ENCODE peak calls at places on chromosomes 3 and 15, in seven cellular contexts. One of them, this sample, is unnamed.

GRCh38 chr3:44114142-44114541 is 127.5 kb upstream of the TOPAZ1 start:
- DNase-seq in iPS-NIHi11: peak
- DNase-seq in activated CD4-positive, alpha-beta T cell treated with anti-CD3 and anti-CD28 coated beads, Interleukin-2, amount 50 U/mL, for 24 hours: peak
- DNase-seq in left ventricle myocardium inferior: peak
- DNase-seq in SW480: no peak
- DNase-seq in type B pancreatic cell: no peak
- DNase-seq in endothelial cell: peak
- DNase-seq in this sample: no peak

GRCh38 chr3:41974223-41974622 is 12.3 kb upstream of the ULK4 start:
- DNase-seq in iPS-NIHi11: no peak
- DNase-seq in activated CD4-positive, alpha-beta T cell treated with anti-CD3 and anti-CD28 coated beads, Interleukin-2, amount 50 U/mL, for 24 hours: no peak
- DNase-seq in left ventricle myocardium inferior: no peak
- DNase-seq in SW480: no peak
- DNase-seq in type B pancreatic cell: no peak
- DNase-seq in endothelial cell: no peak
- DNase-seq in this sample: no peak

GRCh38 chr15:59255647-59256380 is 49.2 kb downstream of the LDHAL6B start:
- DNase-seq in iPS-NIHi11: no peak
- DNase-seq in activated CD4-positive, alpha-beta T cell treated with anti-CD3 and anti-CD28 coated beads, Interleukin-2, amount 50 U/mL, for 24 hours: peak
- DNase-seq in left ventricle myocardium inferior: no peak
- DNase-seq in SW480: peak
- DNase-seq in type B pancreatic cell: no peak
- DNase-seq in endothelial cell: no peak
- DNase-seq in this sample: no peak

GRCh38 chr3:14467723-14468620 is 65.6 kb downstream of the SLC6A6 start:
- DNase-seq in iPS-NIHi11: peak
- DNase-seq in activated CD4-positive, alpha-beta T cell treated with anti-CD3 and anti-CD28 coated beads, Interleukin-2, amount 50 U/mL, for 24 hours: peak
- DNase-seq in left ventricle myocardium inferior: no peak
- DNase-seq in SW480: peak
- DNase-seq in type B pancreatic cell: no peak
- DNase-seq in endothelial cell: peak
- DNase-seq in this sample: no peak

GRCh38 chr3:193843447-193844301 is 250.7 kb downstream of the OPA1 start:
- DNase-seq in iPS-NIHi11: no peak
- DNase-seq in activated CD4-positive, alpha-beta T cell treated with anti-CD3 and anti-CD28 coated beads, Interleukin-2, amount 50 U/mL, for 24 hours: no peak
- DNase-seq in left ventricle myocardium inferior: no peak
- DNase-seq in SW480: no peak
- DNase-seq in type B pancreatic cell: no peak
- DNase-seq in endothelial cell: no peak
- DNase-seq in this sample: no peak

GRCh38 chr3:10492351-10493201 is 12.8 kb downstream of the ATP2B2 start:
- DNase-seq in iPS-NIHi11: no peak
- DNase-seq in activated CD4-positive, alpha-beta T cell treated with anti-CD3 and anti-CD28 coated beads, Interleukin-2, amount 50 U/mL, for 24 hours: no peak
- DNase-seq in left ventricle myocardium inferior: no peak
- DNase-seq in SW480: no peak
- DNase-seq in type B pancreatic cell: no peak
- DNase-seq in endothelial cell: no peak
- DNase-seq in this sample: no peak

GRCh38 chr3:157073810-157074209 is 86.1 kb downstream of the CCNL1 start:
- DNase-seq in iPS-NIHi11: no peak
- DNase-seq in activated CD4-positive, alpha-beta T cell treated with anti-CD3 and anti-CD28 coated beads, Interleukin-2, amount 50 U/mL, for 24 hours: no peak
- DNase-seq in left ventricle myocardium inferior: no peak
- DNase-seq in SW480: peak
- DNase-seq in type B pancreatic cell: no peak
- DNase-seq in endothelial cell: no peak
- DNase-seq in this sample: peak

GRCh38 chr3:56885461-56885860 is 83.7 kb upstream of the ARHGEF3 start:
- DNase-seq in iPS-NIHi11: no peak
- DNase-seq in activated CD4-positive, alpha-beta T cell treated with anti-CD3 and anti-CD28 coated beads, Interleukin-2, amount 50 U/mL, for 24 hours: no peak
- DNase-seq in left ventricle myocardium inferior: no peak
- DNase-seq in SW480: no peak
- DNase-seq in type B pancreatic cell: no peak
- DNase-seq in endothelial cell: no peak
- DNase-seq in this sample: no peak

GRCh38 chr15:57696146-57696545 is 10.4 kb upstream of the POLR2M start:
- DNase-seq in iPS-NIHi11: no peak
- DNase-seq in activated CD4-positive, alpha-beta T cell treated with anti-CD3 and anti-CD28 coated beads, Interleukin-2, amount 50 U/mL, for 24 hours: no peak
- DNase-seq in left ventricle myocardium inferior: no peak
- DNase-seq in SW480: no peak
- DNase-seq in type B pancreatic cell: no peak
- DNase-seq in endothelial cell: peak
- DNase-seq in this sample: no peak

GRCh38 chr3:54443572-54444161 is 321.3 kb downstream of the CACNA2D3 start:
- DNase-seq in iPS-NIHi11: no peak
- DNase-seq in activated CD4-positive, alpha-beta T cell treated with anti-CD3 and anti-CD28 coated beads, Interleukin-2, amount 50 U/mL, for 24 hours: no peak
- DNase-seq in left ventricle myocardium inferior: peak
- DNase-seq in SW480: peak
- DNase-seq in type B pancreatic cell: no peak
- DNase-seq in endothelial cell: no peak
- DNase-seq in this sample: peak

GRCh38 chr3:158672293-158673176 is at the start of gene LXN:
- DNase-seq in iPS-NIHi11: peak
- DNase-seq in activated CD4-positive, alpha-beta T cell treated with anti-CD3 and anti-CD28 coated beads, Interleukin-2, amount 50 U/mL, for 24 hours: peak
- DNase-seq in left ventricle myocardium inferior: peak
- DNase-seq in SW480: no peak
- DNase-seq in type B pancreatic cell: peak
- DNase-seq in endothelial cell: peak
- DNase-seq in this sample: peak

GRCh38 chr15:87826119-87826730 is 430.3 kb downstream of the NTRK3 start:
- DNase-seq in iPS-NIHi11: peak
- DNase-seq in activated CD4-positive, alpha-beta T cell treated with anti-CD3 and anti-CD28 coated beads, Interleukin-2, amount 50 U/mL, for 24 hours: no peak
- DNase-seq in left ventricle myocardium inferior: no peak
- DNase-seq in SW480: no peak
- DNase-seq in type B pancreatic cell: no peak
- DNase-seq in endothelial cell: no peak
- DNase-seq in this sample: peak

GRCh38 chr15:98503970-98504369 is 144.4 kb upstream of the IGF1R start:
- DNase-seq in iPS-NIHi11: no peak
- DNase-seq in activated CD4-positive, alpha-beta T cell treated with anti-CD3 and anti-CD28 coated beads, Interleukin-2, amount 50 U/mL, for 24 hours: no peak
- DNase-seq in left ventricle myocardium inferior: no peak
- DNase-seq in SW480: no peak
- DNase-seq in type B pancreatic cell: no peak
- DNase-seq in endothelial cell: no peak
- DNase-seq in this sample: peak

GRCh38 chr15:40048155-40048792 is 9.3 kb upstream of the SRP14 start:
- DNase-seq in iPS-NIHi11: no peak
- DNase-seq in activated CD4-positive, alpha-beta T cell treated with anti-CD3 and anti-CD28 coated beads, Interleukin-2, amount 50 U/mL, for 24 hours: no peak
- DNase-seq in left ventricle myocardium inferior: no peak
- DNase-seq in SW480: no peak
- DNase-seq in type B pancreatic cell: no peak
- DNase-seq in endothelial cell: no peak
- DNase-seq in this sample: peak

GRCh38 chr3:64977308-64978100 is 289.7 kb upstream of the ADAMTS9 start:
- DNase-seq in iPS-NIHi11: no peak
- DNase-seq in activated CD4-positive, alpha-beta T cell treated with anti-CD3 and anti-CD28 coated beads, Interleukin-2, amount 50 U/mL, for 24 hours: no peak
- DNase-seq in left ventricle myocardium inferior: no peak
- DNase-seq in SW480: peak
- DNase-seq in type B pancreatic cell: no peak
- DNase-seq in endothelial cell: no peak
- DNase-seq in this sample: no peak

GRCh38 chr15:87219650-87220615 is 1036.6 kb downstream of the NTRK3 start:
- DNase-seq in iPS-NIHi11: no peak
- DNase-seq in activated CD4-positive, alpha-beta T cell treated with anti-CD3 and anti-CD28 coated beads, Interleukin-2, amount 50 U/mL, for 24 hours: no peak
- DNase-seq in left ventricle myocardium inferior: no peak
- DNase-seq in SW480: no peak
- DNase-seq in type B pancreatic cell: no peak
- DNase-seq in endothelial cell: no peak
- DNase-seq in this sample: peak

GRCh38 chr3:122911901-122912300 is 115.7 kb downstream of the SEMA5B start:
- DNase-seq in iPS-NIHi11: no peak
- DNase-seq in activated CD4-positive, alpha-beta T cell treated with anti-CD3 and anti-CD28 coated beads, Interleukin-2, amount 50 U/mL, for 24 hours: no peak
- DNase-seq in left ventricle myocardium inferior: no peak
- DNase-seq in SW480: no peak
- DNase-seq in type B pancreatic cell: no peak
- DNase-seq in endothelial cell: no peak
- DNase-seq in this sample: no peak

GRCh38 chr3:57007513-57008415 is 52.7 kb upstream of the SPATA12 start:
- DNase-seq in iPS-NIHi11: peak
- DNase-seq in activated CD4-positive, alpha-beta T cell treated with anti-CD3 and anti-CD28 coated beads, Interleukin-2, amount 50 U/mL, for 24 hours: no peak
- DNase-seq in left ventricle myocardium inferior: peak
- DNase-seq in SW480: peak
- DNase-seq in type B pancreatic cell: no peak
- DNase-seq in endothelial cell: no peak
- DNase-seq in this sample: peak

GRCh38 chr15:26017665-26018064 is 154.5 kb upstream of the ATP10A start:
- DNase-seq in iPS-NIHi11: no peak
- DNase-seq in activated CD4-positive, alpha-beta T cell treated with anti-CD3 and anti-CD28 coated beads, Interleukin-2, amount 50 U/mL, for 24 hours: no peak
- DNase-seq in left ventricle myocardium inferior: no peak
- DNase-seq in SW480: no peak
- DNase-seq in type B pancreatic cell: no peak
- DNase-seq in endothelial cell: no peak
- DNase-seq in this sample: peak

GRCh38 chr15:77983708-77984445 is 93.6 kb downstream of the TBC1D2B start:
- DNase-seq in iPS-NIHi11: no peak
- DNase-seq in activated CD4-positive, alpha-beta T cell treated with anti-CD3 and anti-CD28 coated beads, Interleukin-2, amount 50 U/mL, for 24 hours: no peak
- DNase-seq in left ventricle myocardium inferior: no peak
- DNase-seq in SW480: no peak
- DNase-seq in type B pancreatic cell: peak
- DNase-seq in endothelial cell: peak
- DNase-seq in this sample: no peak

GRCh38 chr15:56038015-56038414 is 44.6 kb upstream of the NEDD4 start:
- DNase-seq in iPS-NIHi11: no peak
- DNase-seq in activated CD4-positive, alpha-beta T cell treated with anti-CD3 and anti-CD28 coated beads, Interleukin-2, amount 50 U/mL, for 24 hours: peak
- DNase-seq in left ventricle myocardium inferior: no peak
- DNase-seq in SW480: no peak
- DNase-seq in type B pancreatic cell: no peak
- DNase-seq in endothelial cell: no peak
- DNase-seq in this sample: no peak

GRCh38 chr3:197520311-197521276 is 35.2 kb downstream of the BDH1 start:
- DNase-seq in iPS-NIHi11: peak
- DNase-seq in activated CD4-positive, alpha-beta T cell treated with anti-CD3 and anti-CD28 coated beads, Interleukin-2, amount 50 U/mL, for 24 hours: no peak
- DNase-seq in left ventricle myocardium inferior: no peak
- DNase-seq in SW480: peak
- DNase-seq in type B pancreatic cell: no peak
- DNase-seq in endothelial cell: no peak
- DNase-seq in this sample: no peak

GRCh38 chr3:12963869-12964712 is 109.1 kb downstream of the IQSEC1 start:
- DNase-seq in iPS-NIHi11: no peak
- DNase-seq in activated CD4-positive, alpha-beta T cell treated with anti-CD3 and anti-CD28 coated beads, Interleukin-2, amount 50 U/mL, for 24 hours: no peak
- DNase-seq in left ventricle myocardium inferior: no peak
- DNase-seq in SW480: no peak
- DNase-seq in type B pancreatic cell: no peak
- DNase-seq in endothelial cell: no peak
- DNase-seq in this sample: no peak

GRCh38 chr3:143510601-143511000 is 337.7 kb downstream of the SLC9A9 start:
- DNase-seq in iPS-NIHi11: no peak
- DNase-seq in activated CD4-positive, alpha-beta T cell treated with anti-CD3 and anti-CD28 coated beads, Interleukin-2, amount 50 U/mL, for 24 hours: no peak
- DNase-seq in left ventricle myocardium inferior: no peak
- DNase-seq in SW480: no peak
- DNase-seq in type B pancreatic cell: no peak
- DNase-seq in endothelial cell: no peak
- DNase-seq in this sample: no peak

GRCh38 chr15:47293763-47294162 is 423.5 kb upstream of the SEMA6D start:
- DNase-seq in iPS-NIHi11: no peak
- DNase-seq in activated CD4-positive, alpha-beta T cell treated with anti-CD3 and anti-CD28 coated beads, Interleukin-2, amount 50 U/mL, for 24 hours: no peak
- DNase-seq in left ventricle myocardium inferior: peak
- DNase-seq in SW480: no peak
- DNase-seq in type B pancreatic cell: no peak
- DNase-seq in endothelial cell: no peak
- DNase-seq in this sample: no peak

GRCh38 chr3:50714953-50715352 is 40.2 kb downstream of the DOCK3 start:
- DNase-seq in iPS-NIHi11: no peak
- DNase-seq in activated CD4-positive, alpha-beta T cell treated with anti-CD3 and anti-CD28 coated beads, Interleukin-2, amount 50 U/mL, for 24 hours: no peak
- DNase-seq in left ventricle myocardium inferior: no peak
- DNase-seq in SW480: no peak
- DNase-seq in type B pancreatic cell: no peak
- DNase-seq in endothelial cell: no peak
- DNase-seq in this sample: no peak

GRCh38 chr15:41822957-41823356 is 4.9 kb upstream of the JMJD7 start:
- DNase-seq in iPS-NIHi11: no peak
- DNase-seq in activated CD4-positive, alpha-beta T cell treated with anti-CD3 and anti-CD28 coated beads, Interleukin-2, amount 50 U/mL, for 24 hours: no peak
- DNase-seq in left ventricle myocardium inferior: no peak
- DNase-seq in SW480: no peak
- DNase-seq in type B pancreatic cell: no peak
- DNase-seq in endothelial cell: no peak
- DNase-seq in this sample: no peak

GRCh38 chr3:122265937-122266336 is 59.1 kb upstream of the CSTA start:
- DNase-seq in iPS-NIHi11: no peak
- DNase-seq in activated CD4-positive, alpha-beta T cell treated with anti-CD3 and anti-CD28 coated beads, Interleukin-2, amount 50 U/mL, for 24 hours: no peak
- DNase-seq in left ventricle myocardium inferior: no peak
- DNase-seq in SW480: no peak
- DNase-seq in type B pancreatic cell: no peak
- DNase-seq in endothelial cell: no peak
- DNase-seq in this sample: no peak

GRCh38 chr3:125125822-125126245 is 70.0 kb upstream of the HEG1 start:
- DNase-seq in iPS-NIHi11: no peak
- DNase-seq in activated CD4-positive, alpha-beta T cell treated with anti-CD3 and anti-CD28 coated beads, Interleukin-2, amount 50 U/mL, for 24 hours: no peak
- DNase-seq in left ventricle myocardium inferior: no peak
- DNase-seq in SW480: no peak
- DNase-seq in type B pancreatic cell: no peak
- DNase-seq in endothelial cell: no peak
- DNase-seq in this sample: no peak

GRCh38 chr3:99549220-99549619 is 89.2 kb upstream of the COL8A1 start:
- DNase-seq in iPS-NIHi11: no peak
- DNase-seq in activated CD4-positive, alpha-beta T cell treated with anti-CD3 and anti-CD28 coated beads, Interleukin-2, amount 50 U/mL, for 24 hours: no peak
- DNase-seq in left ventricle myocardium inferior: no peak
- DNase-seq in SW480: no peak
- DNase-seq in type B pancreatic cell: no peak
- DNase-seq in endothelial cell: no peak
- DNase-seq in this sample: no peak

GRCh38 chr15:67149859-67150824 is 84.7 kb downstream of the SMAD3 start:
- DNase-seq in iPS-NIHi11: peak
- DNase-seq in activated CD4-positive, alpha-beta T cell treated with anti-CD3 and anti-CD28 coated beads, Interleukin-2, amount 50 U/mL, for 24 hours: peak
- DNase-seq in left ventricle myocardium inferior: peak
- DNase-seq in SW480: peak
- DNase-seq in type B pancreatic cell: no peak
- DNase-seq in endothelial cell: peak
- DNase-seq in this sample: no peak

GRCh38 chr3:14430706-14431470 is 28.5 kb downstream of the SLC6A6 start:
- DNase-seq in iPS-NIHi11: no peak
- DNase-seq in activated CD4-positive, alpha-beta T cell treated with anti-CD3 and anti-CD28 coated beads, Interleukin-2, amount 50 U/mL, for 24 hours: no peak
- DNase-seq in left ventricle myocardium inferior: no peak
- DNase-seq in SW480: no peak
- DNase-seq in type B pancreatic cell: no peak
- DNase-seq in endothelial cell: no peak
- DNase-seq in this sample: no peak

GRCh38 chr15:72902245-72902928 is 118.8 kb upstream of the ADPGK start:
- DNase-seq in iPS-NIHi11: no peak
- DNase-seq in activated CD4-positive, alpha-beta T cell treated with anti-CD3 and anti-CD28 coated beads, Interleukin-2, amount 50 U/mL, for 24 hours: no peak
- DNase-seq in left ventricle myocardium inferior: peak
- DNase-seq in SW480: no peak
- DNase-seq in type B pancreatic cell: no peak
- DNase-seq in endothelial cell: no peak
- DNase-seq in this sample: no peak